ENCODE peak calls at places on chromosomes 6 and 20, in four cellular contexts. I is substantia nigra, U is ELR, H is cardiac fibroblast. S is an unnamed sample.

GRCh38 chr20:41551011-41551705 is 67.0 kb downstream of the CHD6 start:
- DNase-seq in H (no peak), I (no peak), U (no peak), S (no peak)

GRCh38 chr6:22784611-22785010 is 215.2 kb downstream of the HDGFL1 start:
- DNase-seq in U (no peak), I (no peak), H (peak), S (peak)

GRCh38 chr6:88840806-88841539 is 122.4 kb downstream of the RNGTT start:
- DNase-seq in H (no peak), U (no peak), I (no peak), S (no peak)

GRCh38 chr6:139402935-139403386 is 28.5 kb upstream of the CITED2 start:
- DNase-seq in I (no peak), U (peak), H (peak), S (no peak)

GRCh38 chr6:134299236-134299635 is 18.7 kb downstream of the SGK1 start:
- DNase-seq in H (peak), U (peak), I (no peak), S (no peak)

GRCh38 chr6:170522565-170523183 is 30.4 kb downstream of the PSMB1 start:
- DNase-seq in I (no peak), U (peak), H (peak), S (no peak)

GRCh38 chr20:46749164-46749563 is 39.7 kb downstream of the SLC2A10 start:
- DNase-seq in U (no peak), H (no peak), I (no peak), S (no peak)

GRCh38 chr20:31769681-31770080 is 30.6 kb downstream of the TPX2 start:
- DNase-seq in I (no peak), H (no peak), U (no peak), S (no peak)

GRCh38 chr6:30806581-30807183 is 62.3 kb upstream of the IER3 start:
- DNase-seq in I (no peak), U (no peak), H (no peak), S (no peak)

GRCh38 chr6:118784641-118785164 is 109.2 kb upstream of the ASF1A start:
- DNase-seq in I (peak), U (no peak), H (peak), S (peak)

GRCh38 chr6:70725817-70726413 is 58.2 kb downstream of the SMAP1 start:
- DNase-seq in I (no peak), H (peak), U (no peak), S (no peak)

GRCh38 chr6:133300896-133301295 is 59.7 kb downstream of the EYA4 start:
- DNase-seq in I (no peak), U (peak), H (no peak), S (no peak)

GRCh38 chr6:143601501-143601900 is 76.3 kb upstream of the PHACTR2 start:
- DNase-seq in H (no peak), I (no peak), U (no peak), S (no peak)

GRCh38 chr6:15947436-15947835 is 181.4 kb upstream of the MYLIP start:
- DNase-seq in I (no peak), U (no peak), H (no peak), S (no peak)

GRCh38 chr6:156662025-156662445 is 115.1 kb upstream of the ARID1B start:
- DNase-seq in U (peak), H (peak), I (no peak), S (no peak)

GRCh38 chr20:13995086-13995665 is at the start of gene MACROD2:
- DNase-seq in I (peak), H (peak), U (peak), S (peak)

GRCh38 chr6:156080371-156080770 is 624.7 kb upstream of the NOX3 start:
- DNase-seq in U (peak), I (no peak), H (no peak), S (no peak)

GRCh38 chr20:20237093-20237959 is 130.6 kb upstream of the INSM1 start:
- DNase-seq in I (peak), U (peak), H (peak), S (peak)

GRCh38 chr20:53888510-53888909 is 181.9 kb downstream of the BCAS1 start:
- DNase-seq in H (no peak), U (no peak), I (no peak), S (no peak)

GRCh38 chr6:105601541-105602174 is 198.8 kb upstream of the PREP start:
- DNase-seq in I (peak), U (peak), H (peak), S (peak)

GRCh38 chr6:343960-344815 is 47.4 kb upstream of the IRF4 start:
- DNase-seq in I (no peak), U (no peak), H (no peak), S (no peak)

GRCh38 chr6:14824060-14824834 is 421.6 kb upstream of the JARID2 start:
- DNase-seq in I (no peak), U (no peak), H (peak), S (no peak)